ENCODE peak calls at places on chromosomes 12 and 14, in eight cellular contexts. One of them, this sample, is unnamed.
A peak's percentile ranks its signal among the peaks of the same experiment; 100 is the strongest.

GRCh38 chr12:110743571-110744093 is 941 bp upstream of the PPP1CC start:
- DNase-seq in fibroblast of pulmonary artery: peak; percentile 46
- DNase-seq in GM23338: peak; percentile 53
- DNase-seq in skeletal muscle cell: no peak
- DNase-seq in PC-3: peak; percentile 56
- DNase-seq in AG04449: no peak
- DNase-seq in activated T-cell treated with anti-CD3 and anti-CD28 coated beads for 1 hour: no peak
- DNase-seq in retina: peak; percentile 67
- DNase-seq in this sample: no peak

GRCh38 chr12:106246891-106247730 is 709 bp downstream of the CKAP4 start:
- DNase-seq in fibroblast of pulmonary artery: peak; percentile 68
- DNase-seq in GM23338: peak; percentile 56
- DNase-seq in skeletal muscle cell: no peak
- DNase-seq in PC-3: peak; percentile 57
- DNase-seq in AG04449: no peak
- DNase-seq in activated T-cell treated with anti-CD3 and anti-CD28 coated beads for 1 hour: peak; percentile 44
- DNase-seq in retina: peak; percentile 93
- DNase-seq in this sample: no peak

GRCh38 chr12:8840938-8841633 is 18.7 kb downstream of the A2ML1 start:
- DNase-seq in fibroblast of pulmonary artery: no peak
- DNase-seq in GM23338: no peak
- DNase-seq in skeletal muscle cell: no peak
- DNase-seq in PC-3: no peak
- DNase-seq in AG04449: no peak
- DNase-seq in activated T-cell treated with anti-CD3 and anti-CD28 coated beads for 1 hour: no peak
- DNase-seq in retina: no peak
- DNase-seq in this sample: no peak

GRCh38 chr12:48717252-48717695 is 767 bp upstream of the CCNT1 start:
- DNase-seq in fibroblast of pulmonary artery: no peak
- DNase-seq in GM23338: peak; percentile 19
- DNase-seq in skeletal muscle cell: no peak
- DNase-seq in PC-3: no peak
- DNase-seq in AG04449: no peak
- DNase-seq in activated T-cell treated with anti-CD3 and anti-CD28 coated beads for 1 hour: no peak
- DNase-seq in retina: peak; percentile 64
- DNase-seq in this sample: no peak

GRCh38 chr12:107875772-107876171 is 101.3 kb downstream of the ASCL4 start:
- DNase-seq in fibroblast of pulmonary artery: no peak
- DNase-seq in GM23338: peak; percentile 47
- DNase-seq in skeletal muscle cell: no peak
- DNase-seq in PC-3: no peak
- DNase-seq in AG04449: no peak
- DNase-seq in activated T-cell treated with anti-CD3 and anti-CD28 coated beads for 1 hour: no peak
- DNase-seq in retina: no peak
- DNase-seq in this sample: no peak

GRCh38 chr14:102532204-102532658 is 22.7 kb upstream of the ANKRD9 start:
- DNase-seq in fibroblast of pulmonary artery: peak; percentile 49
- DNase-seq in GM23338: no peak
- DNase-seq in skeletal muscle cell: no peak
- DNase-seq in PC-3: peak; percentile 68
- DNase-seq in AG04449: no peak
- DNase-seq in activated T-cell treated with anti-CD3 and anti-CD28 coated beads for 1 hour: no peak
- DNase-seq in retina: no peak
- DNase-seq in this sample: no peak

GRCh38 chr12:54041097-54041690 is 8.3 kb downstream of the HOXC5 start:
- DNase-seq in fibroblast of pulmonary artery: no peak
- DNase-seq in GM23338: no peak
- DNase-seq in skeletal muscle cell: no peak
- DNase-seq in PC-3: no peak
- DNase-seq in AG04449: no peak
- DNase-seq in activated T-cell treated with anti-CD3 and anti-CD28 coated beads for 1 hour: no peak
- DNase-seq in retina: no peak
- DNase-seq in this sample: no peak

GRCh38 chr12:18967814-18968213 is 161.7 kb upstream of the PLEKHA5 start:
- DNase-seq in fibroblast of pulmonary artery: peak; percentile 16
- DNase-seq in GM23338: no peak
- DNase-seq in skeletal muscle cell: no peak
- DNase-seq in PC-3: peak; percentile 29
- DNase-seq in AG04449: no peak
- DNase-seq in activated T-cell treated with anti-CD3 and anti-CD28 coated beads for 1 hour: no peak
- DNase-seq in retina: no peak
- DNase-seq in this sample: no peak

GRCh38 chr12:130014485-130014807 is 110.6 kb upstream of the TMEM132D start:
- DNase-seq in fibroblast of pulmonary artery: no peak
- DNase-seq in GM23338: peak; percentile 56
- DNase-seq in skeletal muscle cell: no peak
- DNase-seq in PC-3: no peak
- DNase-seq in AG04449: no peak
- DNase-seq in activated T-cell treated with anti-CD3 and anti-CD28 coated beads for 1 hour: no peak
- DNase-seq in retina: no peak
- DNase-seq in this sample: no peak

GRCh38 chr12:18139989-18140596 is 50.1 kb upstream of the RERGL start:
- DNase-seq in fibroblast of pulmonary artery: peak; percentile 71
- DNase-seq in GM23338: peak; percentile 63
- DNase-seq in skeletal muscle cell: no peak
- DNase-seq in PC-3: peak; percentile 60
- DNase-seq in AG04449: no peak
- DNase-seq in activated T-cell treated with anti-CD3 and anti-CD28 coated beads for 1 hour: no peak
- DNase-seq in retina: no peak
- DNase-seq in this sample: no peak

GRCh38 chr12:48001426-48002178 is 2.7 kb downstream of the COL2A1 start:
- DNase-seq in fibroblast of pulmonary artery: peak; percentile 24
- DNase-seq in GM23338: peak; percentile 83
- DNase-seq in skeletal muscle cell: no peak
- DNase-seq in PC-3: peak; percentile 58
- DNase-seq in AG04449: no peak
- DNase-seq in activated T-cell treated with anti-CD3 and anti-CD28 coated beads for 1 hour: no peak
- DNase-seq in retina: peak; percentile 87
- DNase-seq in this sample: no peak

GRCh38 chr12:3046441-3047200 is 30.6 kb upstream of the TSPAN9 start:
- DNase-seq in fibroblast of pulmonary artery: peak; percentile 51
- DNase-seq in GM23338: no peak
- DNase-seq in skeletal muscle cell: no peak
- DNase-seq in PC-3: peak; percentile 38
- DNase-seq in AG04449: no peak
- DNase-seq in activated T-cell treated with anti-CD3 and anti-CD28 coated beads for 1 hour: no peak
- DNase-seq in retina: no peak
- DNase-seq in this sample: peak; percentile 100

GRCh38 chr12:27001663-27002062 is 12.5 kb downstream of the TM7SF3 start:
- DNase-seq in fibroblast of pulmonary artery: no peak
- DNase-seq in GM23338: no peak
- DNase-seq in skeletal muscle cell: no peak
- DNase-seq in PC-3: no peak
- DNase-seq in AG04449: no peak
- DNase-seq in activated T-cell treated with anti-CD3 and anti-CD28 coated beads for 1 hour: no peak
- DNase-seq in retina: no peak
- DNase-seq in this sample: no peak

GRCh38 chr12:47281667-47282171 is 202.0 kb upstream of the AMIGO2 start:
- DNase-seq in fibroblast of pulmonary artery: peak; percentile 72
- DNase-seq in GM23338: no peak
- DNase-seq in skeletal muscle cell: peak; percentile 25
- DNase-seq in PC-3: peak; percentile 49
- DNase-seq in AG04449: no peak
- DNase-seq in activated T-cell treated with anti-CD3 and anti-CD28 coated beads for 1 hour: no peak
- DNase-seq in retina: no peak
- DNase-seq in this sample: no peak

GRCh38 chr14:89368490-89369477 is 48.2 kb downstream of the FOXN3 start:
- DNase-seq in fibroblast of pulmonary artery: no peak
- DNase-seq in GM23338: no peak
- DNase-seq in skeletal muscle cell: no peak
- DNase-seq in PC-3: no peak
- DNase-seq in AG04449: no peak
- DNase-seq in activated T-cell treated with anti-CD3 and anti-CD28 coated beads for 1 hour: no peak
- DNase-seq in retina: no peak
- DNase-seq in this sample: no peak

GRCh38 chr14:54653764-54654469 is 87.0 kb downstream of the SAMD4A start:
- DNase-seq in fibroblast of pulmonary artery: peak; percentile 94
- DNase-seq in GM23338: no peak
- DNase-seq in skeletal muscle cell: peak; percentile 67
- DNase-seq in PC-3: peak; percentile 93
- DNase-seq in AG04449: no peak
- DNase-seq in activated T-cell treated with anti-CD3 and anti-CD28 coated beads for 1 hour: no peak
- DNase-seq in retina: no peak
- DNase-seq in this sample: peak; percentile 87

GRCh38 chr12:64672925-64673409 is 62.7 kb downstream of the RASSF3 start:
- DNase-seq in fibroblast of pulmonary artery: peak; percentile 65
- DNase-seq in GM23338: no peak
- DNase-seq in skeletal muscle cell: no peak
- DNase-seq in PC-3: peak; percentile 42
- DNase-seq in AG04449: no peak
- DNase-seq in activated T-cell treated with anti-CD3 and anti-CD28 coated beads for 1 hour: no peak
- DNase-seq in retina: no peak
- DNase-seq in this sample: no peak

GRCh38 chr14:90593254-90594040 is 196.6 kb downstream of the CALM1 start:
- DNase-seq in fibroblast of pulmonary artery: no peak
- DNase-seq in GM23338: no peak
- DNase-seq in skeletal muscle cell: no peak
- DNase-seq in PC-3: no peak
- DNase-seq in AG04449: no peak
- DNase-seq in activated T-cell treated with anti-CD3 and anti-CD28 coated beads for 1 hour: no peak
- DNase-seq in retina: no peak
- DNase-seq in this sample: no peak

GRCh38 chr14:99862111-99862510 is 68.9 kb downstream of the EML1 start:
- DNase-seq in fibroblast of pulmonary artery: peak; percentile 3
- DNase-seq in GM23338: no peak
- DNase-seq in skeletal muscle cell: no peak
- DNase-seq in PC-3: no peak
- DNase-seq in AG04449: no peak
- DNase-seq in activated T-cell treated with anti-CD3 and anti-CD28 coated beads for 1 hour: no peak
- DNase-seq in retina: no peak
- DNase-seq in this sample: no peak

GRCh38 chr12:7374423-7375144 is 69.4 kb downstream of the CD163L1 start:
- DNase-seq in fibroblast of pulmonary artery: peak; percentile 7
- DNase-seq in GM23338: peak; percentile 91
- DNase-seq in skeletal muscle cell: no peak
- DNase-seq in PC-3: peak; percentile 48
- DNase-seq in AG04449: no peak
- DNase-seq in activated T-cell treated with anti-CD3 and anti-CD28 coated beads for 1 hour: no peak
- DNase-seq in retina: peak; percentile 8
- DNase-seq in this sample: no peak

GRCh38 chr14:20652996-20653975 is 11.8 kb upstream of the OR6S1 start:
- DNase-seq in fibroblast of pulmonary artery: peak; percentile 58
- DNase-seq in GM23338: peak; percentile 92
- DNase-seq in skeletal muscle cell: peak; percentile 10
- DNase-seq in PC-3: no peak
- DNase-seq in AG04449: no peak
- DNase-seq in activated T-cell treated with anti-CD3 and anti-CD28 coated beads for 1 hour: peak; percentile 5
- DNase-seq in retina: peak; percentile 50
- DNase-seq in this sample: no peak